ENCODE peak calls at places on chromosomes 13 and 19, in nine cellular contexts. S, A, N, G, I, L, E, J and D are unnamed samples.

GRCh38 chr13:34864650-34865049 is 77.4 kb upstream of the NBEA start:
- DNase-seq in J (no peak), L (no peak), N (no peak), S (no peak), A (no peak), I (no peak), G (no peak), E (no peak), D (no peak)

GRCh38 chr13:51624695-51625345 is 40.6 kb downstream of the WDFY2 start:
- DNase-seq in E (no peak), I (no peak), J (no peak), L (no peak), S (no peak), G (no peak), N (no peak), A (no peak), D (no peak)

GRCh38 chr13:113742000-113742441 is 17.0 kb upstream of the TMEM255B start:
- DNase-seq in S (peak), I (peak), E (peak), L (peak), N (no peak), A (peak), G (peak), J (no peak), D (no peak)

GRCh38 chr13:74287672-74288169 is 153.5 kb upstream of the KLF12 start:
- DNase-seq in G (peak), L (peak), A (no peak), S (peak), J (peak), I (peak), N (peak), E (peak), D (peak)

GRCh38 chr13:87827479-87827878 is 156.3 kb downstream of the SLITRK5 start:
- DNase-seq in E (no peak), G (no peak), I (no peak), A (no peak), L (no peak), S (no peak), J (no peak), N (no peak), D (peak)

GRCh38 chr13:49538404-49538803 is 42.7 kb downstream of the PHF11 start:
- DNase-seq in S (no peak), N (no peak), G (no peak), A (no peak), J (no peak), I (no peak), E (no peak), L (no peak), D (no peak)

GRCh38 chr13:75366380-75367280 is 115.3 kb downstream of the TBC1D4 start:
- DNase-seq in S (no peak), A (no peak), N (no peak), I (no peak), J (no peak), E (peak), G (no peak), L (no peak), D (no peak)

GRCh38 chr13:111967572-111968201 is 99.3 kb upstream of the SOX1 start:
- DNase-seq in N (no peak), L (no peak), E (no peak), I (no peak), A (no peak), G (no peak), J (no peak), S (no peak), D (peak)

GRCh38 chr19:48480151-48480475 is 10.9 kb downstream of the CYTH2 start:
- DNase-seq in A (no peak), E (peak), G (no peak), L (no peak), J (no peak), S (no peak), I (peak), N (peak), D (peak)

GRCh38 chr13:90701264-90701663 is 646.2 kb upstream of the MIR17HG start:
- DNase-seq in I (no peak), L (no peak), E (no peak), S (no peak), J (no peak), N (no peak), A (no peak), G (no peak), D (no peak)

GRCh38 chr13:50713849-50714248 is 129.6 kb downstream of the DLEU7 start:
- DNase-seq in N (no peak), L (no peak), A (peak), E (peak), I (peak), G (no peak), J (no peak), S (no peak), D (peak)

GRCh38 chr19:40774916-40775631 is at the start of gene MIA:
- DNase-seq in E (no peak), G (no peak), J (no peak), L (no peak), N (no peak), I (no peak), S (no peak), A (no peak), D (no peak)

GRCh38 chr19:39435499-39436349 is at the start of gene RPS16:
- DNase-seq in N (peak), L (peak), J (peak), E (peak), A (peak), G (peak), S (peak), I (peak), D (peak)

GRCh38 chr19:1526066-1526778 is 2.3 kb downstream of the PLK5 start:
- DNase-seq in G (no peak), I (no peak), E (no peak), L (no peak), S (no peak), N (no peak), A (no peak), J (no peak), D (no peak)

GRCh38 chr19:52936151-52936957 is 13.1 kb upstream of the ZNF888 start:
- DNase-seq in E (no peak), I (no peak), G (no peak), A (peak), S (no peak), J (no peak), L (no peak), N (no peak), D (no peak)

GRCh38 chr13:73096173-73097117 is 37.6 kb downstream of the KLF5 start:
- DNase-seq in S (no peak), N (no peak), A (no peak), E (peak), G (no peak), I (no peak), J (no peak), L (no peak), D (no peak)

GRCh38 chr19:18274303-18274775 is at the start of gene IQCN:
- DNase-seq in G (no peak), L (no peak), J (no peak), N (no peak), I (peak), A (no peak), E (peak), S (no peak), D (no peak)

GRCh38 chr19:33468361-33469170 is 53.0 kb downstream of the PEPD start:
- DNase-seq in G (no peak), A (no peak), E (no peak), N (no peak), I (no peak), L (peak), S (peak), J (no peak), D (no peak)

GRCh38 chr19:1837625-1838105 is 10.6 kb downstream of the REXO1 start:
- DNase-seq in S (peak), E (peak), J (no peak), I (peak), A (no peak), G (no peak), L (peak), N (peak), D (no peak)

GRCh38 chr19:41871573-41872383 is 5.3 kb upstream of the CD79A start:
- DNase-seq in J (no peak), G (no peak), I (peak), S (no peak), N (peak), A (peak), L (no peak), E (no peak), D (no peak)

GRCh38 chr19:54164369-54165068 is 5.0 kb upstream of the LENG1 start:
- DNase-seq in G (peak), I (peak), E (peak), N (no peak), J (no peak), A (no peak), S (peak), L (peak), D (no peak)

GRCh38 chr19:54183431-54183830 is 5.9 kb downstream of the MBOAT7 start:
- DNase-seq in L (no peak), A (no peak), G (no peak), N (no peak), I (no peak), J (no peak), S (no peak), E (no peak), D (no peak)

GRCh38 chr13:51764184-51765141 is 39.5 kb downstream of the DHRS12 start:
- DNase-seq in G (no peak), I (peak), J (no peak), S (peak), L (no peak), N (peak), E (peak), A (no peak), D (peak)